ENCODE peak calls at places on chromosomes 2 and 18, in five cellular contexts. S is GM13976, R is AG09309, Z is astrocyte of the spinal cord, N is cardiac muscle cell. V is an unnamed sample.

GRCh38 chr2:74513605-74514367 is 464 bp upstream of the TLX2 start:
- DNase-seq in S (no peak), R (no peak), Z (no peak), N (no peak), V (no peak)

GRCh38 chr2:21326152-21326551 is 202.4 kb downstream of the TDRD15 start:
- DNase-seq in S (no peak), R (no peak), Z (no peak), N (no peak), V (no peak)

GRCh38 chr2:226790436-226790835 is 9.2 kb downstream of the IRS1 start:
- DNase-seq in S (no peak), R (no peak), Z (no peak), N (no peak), V (no peak)

GRCh38 chr18:47931707-47932103 is 1.2 kb upstream of the SMAD2 start:
- DNase-seq in S (no peak), R (no peak), Z (peak; percentile 28), N (peak; percentile 41), V (no peak)

GRCh38 chr18:13645093-13645492 is 81.3 kb downstream of the FAM210A start:
- DNase-seq in S (no peak), R (no peak), Z (no peak), N (no peak), V (no peak)

GRCh38 chr2:51633073-51633472 is 601.1 kb upstream of the NRXN1 start:
- DNase-seq in S (no peak), R (no peak), Z (no peak), N (no peak), V (no peak)

GRCh38 chr2:60167089-60167488 is 386.4 kb downstream of the BCL11A start:
- DNase-seq in S (no peak), R (no peak), Z (no peak), N (no peak), V (no peak)

GRCh38 chr2:212548459-212548815 is 9.8 kb upstream of the ERBB4 start:
- DNase-seq in S (no peak), R (no peak), Z (peak; percentile 51), N (peak; percentile 54), V (no peak)

GRCh38 chr2:17146358-17146757 is 371.9 kb downstream of the RAD51AP2 start:
- DNase-seq in S (no peak), R (no peak), Z (no peak), N (no peak), V (no peak)

GRCh38 chr2:17149945-17150344 is 368.3 kb downstream of the RAD51AP2 start:
- DNase-seq in S (no peak), R (no peak), Z (no peak), N (no peak), V (no peak)

DNA sequence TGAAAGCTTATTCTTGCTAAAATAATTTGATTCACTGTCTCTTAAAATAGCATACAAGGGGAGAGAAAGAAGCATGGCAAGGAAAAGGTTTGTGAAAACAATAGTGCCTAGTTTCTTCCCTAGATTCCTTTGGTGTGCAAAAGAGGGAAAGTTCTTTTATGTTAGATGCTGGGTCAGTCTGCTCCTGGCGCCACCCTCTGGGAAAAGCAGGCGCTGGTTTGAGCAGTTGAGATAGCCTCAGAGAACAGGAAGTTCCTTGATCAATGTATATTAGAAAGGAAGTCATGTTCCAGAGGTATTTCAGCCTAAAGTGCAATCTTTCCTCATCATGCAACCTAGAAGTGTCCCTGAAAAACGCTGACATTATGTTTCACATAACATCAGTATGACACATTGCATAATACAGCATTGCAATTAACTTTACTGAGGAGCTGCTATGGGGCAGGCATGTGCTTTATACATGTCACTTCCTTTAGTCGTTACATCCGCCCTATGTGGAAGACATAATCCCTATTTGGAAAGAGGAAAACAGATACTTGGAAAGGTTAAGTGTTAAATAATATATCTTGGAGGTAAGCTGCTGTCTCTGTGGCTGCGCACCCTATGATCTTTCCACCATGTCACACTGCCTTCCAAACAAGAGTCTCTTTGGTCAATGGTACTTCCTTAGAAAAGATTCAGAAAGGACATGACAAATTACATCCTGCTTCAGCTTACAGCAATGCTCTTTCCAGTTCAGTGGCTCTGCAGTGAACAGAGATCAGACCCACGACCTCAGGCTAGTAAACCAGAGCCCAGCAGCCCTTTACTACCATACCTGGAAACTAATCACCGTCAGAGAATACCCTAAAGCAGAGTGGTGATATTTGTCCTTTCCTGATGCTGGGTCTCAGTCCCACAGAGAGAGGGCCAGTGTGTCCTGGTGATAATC is 369.7 kb downstream of the RAD51AP2 start:
- DNase-seq in S (no peak), R (peak; percentile 5), Z (peak; percentile 26), N (peak; percentile 5), V (no peak)
- TF ChIP-seq CTCF in S (no peak), R (peak; percentile 82), Z (peak; percentile 74), N (peak; percentile 28), V (no peak)

GRCh38 chr2:38037757-38038615 is 38.0 kb downstream of the CYP1B1 start:
- DNase-seq in S (peak; percentile 75), R (no peak), Z (peak; percentile 68), N (peak; percentile 86), V (peak; percentile 39)
- TF ChIP-seq CTCF in S (peak; percentile 60), R (peak; percentile 60), Z (peak; percentile 55), N (peak; percentile 63), V (no peak)

GRCh38 chr2:80529466-80530165 is 225.1 kb upstream of the LRRTM1 start:
- DNase-seq in S (no peak), R (no peak), Z (no peak), N (no peak), V (no peak)

GRCh38 chr2:80527119-80527518 is 222.6 kb upstream of the LRRTM1 start:
- DNase-seq in S (no peak), R (no peak), Z (no peak), N (no peak), V (no peak)

GRCh38 chr2:80530442-80531064 is 226.0 kb upstream of the LRRTM1 start:
- DNase-seq in S (no peak), R (no peak), Z (no peak), N (no peak), V (no peak)

DNA sequence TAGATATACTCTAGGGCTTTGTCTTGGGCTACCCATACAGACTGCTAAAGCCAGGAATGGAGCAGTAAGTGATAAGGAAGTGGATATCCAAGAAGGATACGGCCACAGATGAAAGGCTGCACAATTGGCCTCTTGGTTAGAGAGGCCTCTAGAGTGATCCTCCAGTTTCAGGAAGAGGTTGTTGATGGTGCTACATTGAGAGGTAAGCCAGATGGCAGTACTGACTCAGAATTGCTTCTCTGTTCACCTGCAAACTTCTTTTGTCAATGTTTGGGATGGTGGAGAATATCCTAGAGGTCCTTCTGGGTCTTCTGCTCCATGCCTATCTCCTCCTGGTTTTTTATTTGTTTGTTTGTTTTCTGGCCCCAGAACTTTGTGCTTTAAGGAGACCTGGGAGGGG is 226.8 kb upstream of the LRRTM1 start:
- DNase-seq in S (no peak), R (no peak), Z (no peak), N (no peak), V (no peak)
- TF ChIP-seq CTCF in S (peak; percentile 6), R (no peak), Z (no peak), N (no peak), V (no peak)

DNA sequence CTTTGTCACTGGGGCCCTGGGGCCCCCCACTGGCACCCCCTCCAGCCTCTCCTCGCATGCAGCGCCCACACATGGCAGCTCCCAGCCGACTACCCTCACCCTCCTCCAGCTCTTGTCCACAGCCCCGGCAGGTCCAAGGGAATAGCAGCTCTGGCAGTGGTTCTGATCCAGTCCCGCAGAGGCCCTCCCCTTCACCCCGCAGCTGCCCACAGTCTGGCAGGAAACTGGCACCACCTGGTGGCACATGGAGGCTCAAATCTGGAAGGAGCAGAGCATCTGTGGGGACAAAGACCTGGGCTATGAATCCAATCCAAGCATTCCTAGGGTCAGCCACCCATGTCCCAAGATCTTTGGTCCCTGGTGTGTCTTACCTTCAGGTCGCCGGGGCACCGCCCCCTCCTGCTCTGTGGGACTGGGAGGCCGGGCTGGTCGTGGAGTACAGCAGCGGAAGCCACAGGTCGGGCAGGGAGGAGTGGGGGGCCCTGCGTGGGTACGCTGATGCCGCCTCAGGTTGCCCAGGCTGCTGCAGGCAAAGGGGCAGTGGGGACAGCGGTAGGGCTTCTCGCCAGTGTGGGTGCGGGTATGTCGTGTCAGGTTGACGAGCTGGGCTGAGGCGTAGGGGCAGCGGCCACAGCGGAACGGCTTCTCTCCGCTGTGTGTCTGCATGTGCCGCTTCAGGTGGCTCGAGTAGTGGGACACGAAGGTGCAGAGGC is 2.3 kb downstream of the ZNF513 start:
- DNase-seq in S (no peak), R (no peak), Z (no peak), N (peak; percentile 21), V (no peak)
- TF ChIP-seq CTCF in S (no peak), R (peak; percentile 38), Z (peak; percentile 21), N (peak; percentile 11), V (no peak)

DNA sequence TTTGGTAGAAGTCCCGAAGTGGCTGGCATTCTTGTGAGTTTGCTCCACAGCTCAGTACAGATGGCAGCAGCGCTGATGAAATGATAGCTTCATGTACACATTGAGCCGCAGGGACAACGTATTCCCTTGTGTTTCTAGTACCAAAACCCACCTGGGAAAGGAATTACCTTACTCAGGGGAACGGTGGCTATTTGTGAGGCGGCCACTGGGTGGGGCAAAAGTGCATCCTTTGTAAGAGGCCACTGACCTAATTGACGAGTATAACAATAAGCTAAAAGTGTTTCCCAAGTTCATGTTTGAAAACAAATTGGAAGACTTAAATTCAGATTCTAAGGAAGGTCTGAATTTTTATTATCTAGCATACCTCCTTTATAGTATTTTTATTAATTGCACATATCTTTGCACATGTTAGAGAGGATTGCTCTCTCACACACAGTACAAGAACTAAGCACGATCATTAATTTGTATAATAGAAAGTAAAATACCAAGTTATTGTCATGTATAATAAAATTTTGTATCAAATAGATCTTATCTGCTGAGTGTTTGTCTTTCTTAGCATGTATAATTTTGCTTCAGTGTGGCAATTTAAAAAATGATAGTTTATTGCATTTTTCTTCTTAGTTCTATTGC is 25.3 kb upstream of the CDH7 start:
- DNase-seq in S (peak; percentile 23), R (no peak), Z (no peak), N (peak; percentile 0), V (no peak)
- TF ChIP-seq CTCF in S (peak; percentile 10), R (no peak), Z (peak; percentile 44), N (no peak), V (no peak)

GRCh38 chr2:19677825-19678518 is 223.8 kb downstream of the TTC32 start:
- DNase-seq in S (no peak), R (no peak), Z (no peak), N (no peak), V (no peak)

GRCh38 chr2:19677215-19677777 is 224.5 kb downstream of the TTC32 start:
- DNase-seq in S (no peak), R (no peak), Z (no peak), N (no peak), V (no peak)

GRCh38 chr2:19675856-19676460 is 225.8 kb downstream of the TTC32 start:
- DNase-seq in S (no peak), R (no peak), Z (no peak), N (no peak), V (no peak)

GRCh38 chr2:19675003-19675629 is 226.7 kb downstream of the TTC32 start:
- DNase-seq in S (no peak), R (no peak), Z (no peak), N (no peak), V (no peak)

GRCh38 chr2:19676770-19677169 is 225.0 kb downstream of the TTC32 start:
- DNase-seq in S (no peak), R (no peak), Z (no peak), N (no peak), V (no peak)
- TF ChIP-seq CTCF in S (no peak), R (no peak), Z (no peak), N (no peak), V (no peak)

V was measured in omental fat pad.